ENCODE peak calls at places on chromosomes 3 and 15, in ten cellular contexts. S is WTC11; M is T1000; A is HCT116; N is BJ; V is lower leg skin; T is NCI-H1436; O is T-cell; W is CD8-positive, alpha-beta memory T cell; K is activated CD8-positive, alpha-beta memory T cell treated with anti-CD3 and anti-CD28 coated beads for 48 hours. J is an unnamed sample.

GRCh38 chr3:102092617-102093466 is 243.5 kb downstream of the NFKBIZ start:
- DNase-seq in S (no peak), T (no peak), K (no peak), N (no peak), A (no peak), V (no peak), M (no peak), O (no peak), W (no peak), J (no peak)

GRCh38 chr3:23017800-23018199 is 185.3 kb upstream of the UBE2E2 start:
- DNase-seq in W (no peak), T (no peak), M (peak; percentile 23), K (no peak), N (no peak), S (no peak), A (no peak), V (no peak), O (no peak), J (no peak)

GRCh38 chr3:58779934-58780333 is 113.4 kb upstream of the FAM3D start:
- DNase-seq in W (no peak), K (no peak), A (no peak), S (no peak), M (no peak), T (no peak), O (no peak), V (no peak), N (no peak), J (no peak)

GRCh38 chr15:88018865-88019626 is 237.5 kb downstream of the NTRK3 start:
- DNase-seq in V (no peak), T (no peak), W (no peak), O (no peak), A (no peak), S (no peak), M (peak; percentile 57), N (peak; percentile 0), K (no peak), J (no peak)

GRCh38 chr3:1513662-1514061 is 420.8 kb downstream of the CNTN6 start:
- DNase-seq in S (no peak), A (no peak), W (no peak), T (no peak), K (no peak), O (no peak), V (no peak), M (no peak), N (no peak), J (no peak)

GRCh38 chr3:123048480-123049237 is 18.2 kb upstream of the PDIA5 start:
- DNase-seq in V (no peak), T (no peak), N (no peak), W (no peak), S (no peak), M (no peak), A (no peak), K (no peak), O (no peak), J (no peak)

GRCh38 chr15:78177447-78177873 is 28.3 kb downstream of the IDH3A start:
- DNase-seq in W (no peak), N (no peak), K (no peak), M (no peak), T (peak; percentile 24), A (peak; percentile 13), O (no peak), S (peak; percentile 87), V (peak; percentile 12), J (peak; percentile 14)

GRCh38 chr3:58962816-58963215 is 87.0 kb downstream of the CFAP20DC start:
- DNase-seq in A (no peak), V (no peak), N (no peak), O (no peak), K (no peak), M (no peak), T (no peak), S (no peak), W (no peak), J (no peak)

GRCh38 chr15:64891546-64891945 is 20.2 kb upstream of the ANKDD1A start:
- DNase-seq in O (no peak), W (no peak), M (no peak), N (no peak), S (no peak), A (no peak), V (no peak), T (no peak), K (no peak), J (no peak)

GRCh38 chr3:151557068-151557467 is 96.2 kb upstream of the IGSF10 start:
- DNase-seq in W (no peak), M (no peak), N (no peak), K (no peak), O (no peak), T (no peak), S (no peak), V (no peak), A (no peak), J (no peak)

GRCh38 chr3:168417016-168417415 is 321.3 kb upstream of the GOLIM4 start:
- DNase-seq in M (no peak), A (no peak), W (no peak), O (no peak), N (no peak), K (no peak), S (no peak), V (no peak), T (no peak), J (no peak)

GRCh38 chr3:67064105-67064504 is 66.0 kb downstream of the KBTBD8 start:
- DNase-seq in N (no peak), W (no peak), M (no peak), A (no peak), O (no peak), S (no peak), K (no peak), T (no peak), V (no peak), J (no peak)

GRCh38 chr15:31091531-31091930 is 10.0 kb downstream of the TRPM1 start:
- DNase-seq in V (no peak), W (no peak), M (no peak), A (no peak), S (no peak), O (no peak), T (no peak), K (no peak), N (peak; percentile 82), J (no peak)

GRCh38 chr3:172307143-172307560 is 141.1 kb downstream of the GHSR start:
- DNase-seq in A (no peak), K (no peak), W (no peak), O (no peak), T (no peak), M (no peak), N (no peak), V (no peak), S (no peak), J (no peak)

GRCh38 chr15:65638681-65639089 is 16.9 kb downstream of the SLC24A1 start:
- DNase-seq in K (no peak), W (peak; percentile 61), A (peak; percentile 65), V (no peak), N (peak; percentile 31), T (peak; percentile 80), M (no peak), S (no peak), O (no peak), J (peak; percentile 72)

GRCh38 chr3:132723551-132723950 is 1.3 kb upstream of the NPHP3 start:
- DNase-seq in T (no peak), A (no peak), W (no peak), K (no peak), M (no peak), S (no peak), N (no peak), V (no peak), O (no peak), J (no peak)

GRCh38 chr3:189355481-189356201 is 183.9 kb downstream of the TPRG1 start:
- DNase-seq in T (peak; percentile 23), O (peak; percentile 12), N (no peak), S (no peak), A (peak; percentile 67), M (no peak), W (peak; percentile 66), K (no peak), V (peak; percentile 19), J (no peak)

GRCh38 chr15:83283813-83284562 is 476 bp downstream of the BNC1 start:
- DNase-seq in T (no peak), O (no peak), A (no peak), V (no peak), S (peak; percentile 16), N (no peak), M (no peak), K (no peak), W (no peak), J (no peak)

GRCh38 chr3:132394334-132394733 is 23.0 kb upstream of the DNAJC13 start:
- DNase-seq in N (no peak), M (no peak), K (no peak), T (no peak), S (no peak), W (no peak), V (no peak), O (no peak), A (no peak), J (no peak)

GRCh38 chr3:11509175-11510000 is 134.3 kb downstream of the VGLL4 start:
- DNase-seq in A (no peak), T (no peak), S (peak; percentile 28), O (no peak), N (peak; percentile 76), K (no peak), M (peak; percentile 57), V (peak; percentile 55), W (no peak), J (peak; percentile 67)

GRCh38 chr3:114706591-114707224 is 412.9 kb downstream of the TIGIT start:
- DNase-seq in A (peak; percentile 88), S (no peak), N (no peak), V (no peak), W (no peak), M (no peak), O (no peak), T (no peak), K (no peak), J (no peak)

GRCh38 chr3:11480663-11481298 is 162.9 kb downstream of the VGLL4 start:
- DNase-seq in V (no peak), O (no peak), A (no peak), W (no peak), S (peak; percentile 29), T (no peak), M (no peak), K (no peak), N (no peak), J (peak; percentile 54)